ENCODE peak calls at places on chromosome 16, in four cellular contexts. S is OCI-LY7, H is Peyer's patch, F is foreskin keratinocyte. G is an unnamed sample.

GRCh38 chr16:35714665-35715064 is 2255.3 kb downstream of the TP53TG3F start:
- DNase-seq in S (no peak), H (no peak), F (no peak), G (no peak)

GRCh38 chr16:89548344-89549006 is 12.0 kb upstream of the RPL13 start:
- DNase-seq in S (no peak), H (no peak), F (no peak), G (no peak)

GRCh38 chr16:29926675-29927522 is 873 bp upstream of the KCTD13 start:
- DNase-seq in S (no peak), H (peak), F (no peak), G (no peak)

GRCh38 chr16:17465460-17465859 is 5.3 kb downstream of the XYLT1 start:
- DNase-seq in S (no peak), H (no peak), F (no peak), G (no peak)

GRCh38 chr16:24309222-24309905 is 53.2 kb downstream of the CACNG3 start:
- DNase-seq in S (no peak), H (no peak), F (peak), G (no peak)

GRCh38 chr16:14198603-14199002 is 127.5 kb downstream of the MRTFB start:
- DNase-seq in S (no peak), H (no peak), F (no peak), G (no peak)

GRCh38 chr16:27330542-27330941 is 16.8 kb downstream of the IL4R start:
- DNase-seq in S (no peak), H (peak), F (no peak), G (no peak)

GRCh38 chr16:62036101-62036806 is at the start of gene CDH8:
- DNase-seq in S (no peak), H (no peak), F (peak), G (no peak)

GRCh38 chr16:88479795-88480760 is 27.0 kb downstream of the ZFPM1 start:
- DNase-seq in S (peak), H (peak), F (no peak), G (peak)

GRCh38 chr16:25012525-25012991 is 2.6 kb downstream of the ARHGAP17 start:
- DNase-seq in S (no peak), H (peak), F (peak), G (no peak)

GRCh38 chr16:86431540-86431939 is 78.8 kb upstream of the FOXF1 start:
- DNase-seq in S (no peak), H (no peak), F (no peak), G (no peak)
- TF ChIP-seq CTCF in S (no peak), H (no peak), F (no peak), G (no peak)

GRCh38 chr16:83792391-83792790 is 15.4 kb upstream of the HSBP1 start:
- DNase-seq in S (no peak), H (no peak), F (no peak), G (no peak)
- TF ChIP-seq CTCF in S (peak), H (no peak), F (peak), G (no peak)

DNA sequence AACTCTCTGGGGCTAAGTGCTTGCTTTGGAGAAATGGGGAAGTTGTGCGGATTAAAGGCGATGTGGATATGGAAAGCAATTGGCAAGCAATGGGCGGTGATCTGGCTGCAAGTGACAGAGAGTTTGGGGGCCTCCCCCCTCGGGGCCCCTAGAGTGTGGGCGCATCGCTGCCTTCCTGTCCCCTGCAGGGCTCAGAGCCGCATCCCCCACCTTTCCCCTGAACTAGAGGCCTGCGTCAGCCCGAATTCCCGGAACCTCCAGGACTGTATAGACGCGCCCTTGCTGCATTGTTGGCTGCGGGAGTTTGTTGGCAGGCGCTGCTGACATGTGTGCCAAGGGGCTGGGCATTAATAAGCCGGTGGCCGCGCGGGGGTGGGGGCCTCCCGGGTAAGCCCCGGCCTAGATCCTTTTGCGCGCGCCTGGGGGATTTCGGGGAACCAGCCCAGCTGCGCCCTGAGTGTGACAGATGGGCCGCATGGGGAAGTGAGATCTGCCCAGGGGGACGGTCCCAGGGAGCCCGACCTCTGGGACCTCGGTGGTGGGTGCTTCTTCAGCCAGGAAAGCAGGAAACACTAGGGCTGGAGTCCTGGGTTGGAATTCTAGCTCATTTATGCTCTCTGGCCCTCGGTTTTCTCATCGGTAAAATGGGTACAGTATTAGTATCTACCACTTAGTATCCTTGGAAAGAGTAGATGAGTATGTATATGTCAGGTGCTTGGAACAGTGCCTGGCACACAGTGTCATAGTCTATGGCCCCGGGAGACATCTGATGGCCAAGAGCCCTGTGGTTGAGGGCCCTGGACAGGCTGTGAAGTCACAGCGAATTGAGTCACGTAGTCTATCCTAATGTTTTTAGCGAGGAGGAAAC is 1.0 kb downstream of the EEF2K start:
- DNase-seq in S (peak), H (peak), F (peak), G (peak)
- TF ChIP-seq CTCF in S (no peak), H (no peak), F (no peak), G (no peak)

DNA sequence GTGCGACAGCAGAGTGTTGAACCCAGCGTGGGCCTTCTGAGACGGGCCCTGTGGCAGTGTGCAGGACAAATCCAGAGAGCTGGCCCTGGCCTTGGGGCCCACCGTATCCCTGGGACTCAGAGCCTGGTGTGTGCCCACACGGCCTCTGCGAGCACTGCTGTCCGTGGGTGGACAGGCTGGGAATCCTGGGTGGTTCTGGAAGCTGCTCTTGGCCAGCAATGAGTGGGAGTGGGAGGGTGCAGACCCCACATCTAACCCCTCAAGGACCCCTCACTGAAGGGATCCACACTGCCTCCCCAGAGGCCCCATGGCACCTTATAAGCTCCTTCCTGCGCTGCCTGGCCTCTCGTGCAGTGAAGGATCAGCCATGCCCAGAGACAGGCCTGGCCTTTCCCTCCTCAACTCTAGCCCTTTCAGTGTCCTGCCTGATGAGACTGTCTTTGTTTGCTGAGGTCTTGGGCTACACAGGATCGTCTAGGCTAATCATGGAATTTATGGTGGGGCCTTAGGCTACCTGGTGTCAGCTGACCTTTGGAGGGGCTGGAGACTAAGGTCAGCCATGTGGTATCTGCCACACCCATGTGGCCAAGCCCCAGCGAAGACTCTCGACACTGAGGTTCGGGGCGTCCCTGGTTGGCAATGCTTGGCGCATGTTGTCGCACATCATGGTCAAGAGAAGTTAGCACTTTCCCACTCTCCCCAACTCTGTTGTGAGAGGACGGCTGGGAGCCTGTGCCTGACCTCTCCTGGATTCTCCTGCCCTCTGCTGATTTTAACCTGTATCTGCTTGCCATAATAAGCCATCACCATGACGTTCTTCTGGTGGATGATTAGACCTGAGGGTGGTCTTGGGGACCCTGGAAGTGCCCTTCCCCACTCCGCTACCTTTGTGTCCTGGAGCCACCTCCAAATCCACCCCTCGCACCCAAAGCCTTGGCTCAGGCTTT is 16.4 kb upstream of the GINS2 start:
- DNase-seq in S (no peak), H (no peak), F (no peak), G (no peak)
- TF ChIP-seq CTCF in S (peak), H (no peak), F (no peak), G (no peak)

DNA sequence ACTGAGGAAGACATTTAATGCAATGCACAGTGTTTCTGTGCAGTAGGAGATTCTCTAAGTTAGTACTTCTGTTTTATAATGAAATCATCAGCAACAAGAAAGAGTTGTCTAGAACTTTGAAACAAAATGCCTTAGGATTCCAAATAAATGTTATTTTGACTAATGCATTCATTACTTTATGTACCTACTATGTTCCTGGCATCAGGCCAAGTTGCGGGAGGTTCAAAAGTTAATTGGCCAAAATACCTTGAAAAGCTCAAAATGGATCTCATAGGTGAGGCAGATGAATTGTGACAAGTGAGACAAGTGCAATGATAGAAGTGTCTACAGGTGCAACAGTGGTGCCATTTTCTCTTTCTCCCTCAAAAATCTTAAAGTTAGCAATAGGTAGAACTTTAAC is 289.4 kb downstream of the TOX3 start:
- DNase-seq in S (no peak), H (no peak), F (no peak), G (no peak)
- TF ChIP-seq CTCF in S (no peak), H (no peak), F (no peak), G (no peak)

GRCh38 chr16:684067-684794 is at the start of gene JMJD8:
- DNase-seq in S (peak), H (peak), F (peak), G (peak)

GRCh38 chr16:684961-685696 is 995 bp upstream of the JMJD8 start:
- DNase-seq in S (no peak), H (no peak), F (no peak), G (no peak)

GRCh38 chr16:687499-687898 is 2.7 kb downstream of the WDR24 start:
- DNase-seq in S (no peak), H (no peak), F (no peak), G (no peak)

GRCh38 chr16:686459-687260 is 2.5 kb upstream of the JMJD8 start:
- DNase-seq in S (no peak), H (no peak), F (no peak), G (no peak)

DNA sequence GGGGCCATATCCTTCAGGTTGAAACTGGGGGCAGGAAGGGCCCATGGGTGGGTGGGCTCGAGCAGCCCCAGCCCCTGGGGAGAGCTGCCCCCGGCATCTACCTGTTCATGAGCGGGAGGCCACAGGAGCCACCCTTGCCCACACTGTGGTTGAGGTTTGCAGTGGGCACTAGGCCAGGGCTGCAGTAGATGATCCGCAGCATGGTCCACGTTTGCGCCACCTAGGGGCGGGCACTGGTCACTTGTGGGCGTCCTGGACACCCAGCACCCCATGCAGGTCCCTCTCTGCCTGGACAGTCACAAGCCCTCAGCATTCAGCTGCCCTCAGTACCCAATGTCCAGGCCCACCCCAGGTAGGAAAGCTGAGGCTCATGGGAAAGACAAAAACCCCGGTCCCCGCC is 1.8 kb upstream of the JMJD8 start:
- DNase-seq in S (no peak), H (peak), F (no peak), G (no peak)
- TF ChIP-seq CTCF in S (peak), H (peak), F (peak), G (peak)

DNA sequence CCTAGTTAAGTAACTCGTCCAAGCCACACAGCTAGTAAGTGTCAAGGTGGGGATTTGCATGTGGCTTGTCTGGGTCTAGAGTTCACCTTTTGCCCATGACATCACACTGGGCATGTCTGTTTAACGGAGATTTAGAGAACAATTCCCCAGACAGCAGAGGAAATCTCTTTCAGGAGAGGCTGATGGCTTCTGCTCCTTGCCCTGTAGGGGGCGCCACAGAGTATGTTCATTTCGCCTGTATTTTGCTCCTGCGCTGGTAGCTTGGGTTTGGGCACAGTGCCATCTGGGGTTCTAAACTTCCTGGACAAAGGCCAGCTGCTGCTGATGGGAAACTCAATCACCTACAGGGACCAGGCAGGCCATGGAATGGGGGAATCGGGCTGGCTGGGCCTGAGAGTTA is 20.4 kb downstream of the OTOA start:
- DNase-seq in S (peak), H (no peak), F (no peak), G (no peak)
- TF ChIP-seq CTCF in S (peak), H (no peak), F (peak), G (peak)

G was measured in GM13977.